ENCODE peak calls at places on chromosomes 16 and 17, in six cellular contexts. B, O, U, F, E and P are unnamed samples.

GRCh38 chr17:47862621-47863440 is 11.9 kb upstream of the SP6 start:
- DNase-seq in E (no peak), B (no peak), F (no peak), U (peak; percentile 91), O (no peak), P (no peak)

GRCh38 chr16:29790949-29791844 is 646 bp downstream of the KIF22 start:
- DNase-seq in U (peak; percentile 38), O (no peak), B (no peak), F (no peak), E (no peak), P (no peak)

GRCh38 chr16:15973460-15973859 is 24.0 kb downstream of the ABCC1 start:
- DNase-seq in E (no peak), B (no peak), U (no peak), O (no peak), F (no peak), P (no peak)

GRCh38 chr17:41284546-41284945 is 9.0 kb downstream of the KRTAP9-7 start:
- DNase-seq in B (no peak), O (no peak), E (no peak), U (no peak), F (no peak), P (no peak)

GRCh38 chr17:43846221-43846712 is 709 bp upstream of the CD300LG start:
- DNase-seq in F (peak; percentile 63), B (peak; percentile 93), E (peak; percentile 36), O (peak; percentile 97), U (peak; percentile 97), P (peak; percentile 87)

GRCh38 chr16:2428051-2428786 is 1.0 kb upstream of the CCNF start:
- DNase-seq in B (peak; percentile 58), E (no peak), F (no peak), O (peak; percentile 71), U (no peak), P (peak; percentile 39)

GRCh38 chr17:50458290-50458689 is 10.4 kb downstream of the CHAD start:
- DNase-seq in U (no peak), B (no peak), E (no peak), O (no peak), F (no peak), P (no peak)

GRCh38 chr16:68072038-68072695 is 13.0 kb upstream of the NFATC3 start:
- DNase-seq in E (no peak), O (peak; percentile 46), F (no peak), B (no peak), U (no peak), P (peak; percentile 68)

GRCh38 chr17:40309938-40310510 is 1.0 kb downstream of the RARA start:
- DNase-seq in F (no peak), E (no peak), B (no peak), U (no peak), O (no peak), P (no peak)

GRCh38 chr17:78976907-78977680 is 2.6 kb downstream of the LGALS3BP start:
- DNase-seq in E (no peak), B (no peak), F (no peak), O (no peak), U (no peak), P (no peak)

GRCh38 chr17:16478693-16479092 is 13.3 kb downstream of the LRRC75A start:
- DNase-seq in U (no peak), E (no peak), F (no peak), B (no peak), O (no peak), P (peak; percentile 31)

GRCh38 chr17:70251704-70252103 is 82.4 kb downstream of the KCNJ2 start:
- DNase-seq in U (no peak), E (no peak), O (no peak), F (no peak), B (no peak), P (no peak)

GRCh38 chr16:71484006-71484893 is 4.9 kb downstream of the ZNF19 start:
- DNase-seq in B (peak; percentile 93), O (peak; percentile 76), U (peak; percentile 84), E (peak; percentile 54), F (peak; percentile 91), P (peak; percentile 89)

GRCh38 chr16:55482056-55482455 is 3.1 kb downstream of the MMP2 start:
- DNase-seq in O (no peak), U (no peak), B (no peak), F (no peak), E (no peak), P (no peak)

GRCh38 chr16:72657791-72658190 is 390.1 kb downstream of the ZFHX3 start:
- DNase-seq in F (no peak), B (no peak), E (no peak), U (no peak), O (no peak), P (no peak)

GRCh38 chr16:25235991-25236390 is 19.2 kb downstream of the AQP8 start:
- DNase-seq in B (peak; percentile 24), F (no peak), E (no peak), O (no peak), U (no peak), P (no peak)

GRCh38 chr17:56913867-56914640 is at the start of gene TRIM25:
- DNase-seq in U (peak; percentile 98), F (peak; percentile 80), E (peak; percentile 83), B (peak; percentile 89), O (peak; percentile 94), P (peak; percentile 87)
- H3K27ac ChIP-seq in U (peak within 1 kb of the TSS; percentile 94), F (peak within 1 kb of the TSS; percentile 76), E (peak within 1 kb of the TSS; percentile 84), B (no peak within 1 kb of the TSS), O (peak within 1 kb of the TSS; percentile 82), P (peak within 1 kb of the TSS; percentile 89)

GRCh38 chr17:71970312-71970711 is 150.5 kb upstream of the SOX9 start:
- DNase-seq in F (peak; percentile 11), E (no peak), B (no peak), O (no peak), U (peak; percentile 15), P (no peak)

GRCh38 chr17:71966055-71966454 is 154.8 kb upstream of the SOX9 start:
- DNase-seq in B (no peak), E (no peak), F (no peak), O (no peak), U (no peak), P (no peak)

GRCh38 chr17:71974051-71974450 is 146.8 kb upstream of the SOX9 start:
- DNase-seq in E (no peak), B (no peak), U (no peak), O (no peak), F (no peak), P (no peak)

GRCh38 chr17:71966459-71967313 is 154.1 kb upstream of the SOX9 start:
- DNase-seq in F (no peak), U (no peak), E (peak; percentile 33), O (no peak), B (no peak), P (no peak)

DNA sequence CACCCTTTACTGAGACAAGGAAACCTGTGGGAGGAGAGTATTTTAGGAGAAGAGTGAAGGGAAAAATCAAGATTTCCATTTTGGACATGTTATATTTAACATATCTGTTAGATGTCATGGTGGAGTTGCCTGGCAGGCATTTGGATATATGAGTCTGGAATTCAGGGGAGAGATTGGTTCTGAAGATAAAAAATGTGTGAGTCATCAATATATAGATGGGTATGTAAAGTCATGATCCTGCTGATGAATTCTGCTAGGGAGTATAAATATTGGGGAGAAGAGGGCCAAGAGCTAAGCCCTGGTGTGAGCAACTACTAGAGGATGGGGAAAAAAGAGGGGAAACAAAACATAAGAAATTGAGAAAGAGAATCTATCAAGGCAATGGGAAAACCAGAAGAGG is 151.3 kb upstream of the SOX9 start:
- DNase-seq in E (no peak), U (no peak), O (no peak), F (no peak), B (no peak), P (no peak)
- H3K27ac ChIP-seq in E (no peak overlapping the region), U (no peak overlapping the region), O (no peak overlapping the region), F (no peak overlapping the region), B (no peak overlapping the region), P (no peak overlapping the region)

DNA sequence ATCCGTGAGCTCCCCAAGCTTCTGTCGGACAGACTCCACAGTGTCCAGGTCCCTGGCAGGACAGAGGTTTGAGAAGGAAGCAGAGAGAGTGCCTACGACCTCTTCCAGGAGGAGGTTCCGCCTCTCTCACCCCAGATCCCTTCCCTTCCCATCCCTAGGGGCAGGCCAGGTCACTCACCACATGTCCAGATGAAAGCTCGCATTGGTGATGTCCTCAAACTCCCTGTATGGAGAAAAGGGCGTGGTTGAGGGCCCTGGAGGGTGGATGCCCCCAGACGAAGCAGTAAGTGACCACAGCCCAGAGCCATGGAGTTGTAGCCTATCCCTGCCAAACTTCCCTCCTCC is 3.5 kb downstream of the UNC13D start:
- DNase-seq in U (no peak), E (no peak), B (no peak), F (no peak), O (no peak), P (no peak)
- H3K27ac ChIP-seq in U (no peak overlapping the region), E (no peak overlapping the region), B (no peak overlapping the region), F (no peak overlapping the region), O (no peak overlapping the region), P (no peak overlapping the region)

DNA sequence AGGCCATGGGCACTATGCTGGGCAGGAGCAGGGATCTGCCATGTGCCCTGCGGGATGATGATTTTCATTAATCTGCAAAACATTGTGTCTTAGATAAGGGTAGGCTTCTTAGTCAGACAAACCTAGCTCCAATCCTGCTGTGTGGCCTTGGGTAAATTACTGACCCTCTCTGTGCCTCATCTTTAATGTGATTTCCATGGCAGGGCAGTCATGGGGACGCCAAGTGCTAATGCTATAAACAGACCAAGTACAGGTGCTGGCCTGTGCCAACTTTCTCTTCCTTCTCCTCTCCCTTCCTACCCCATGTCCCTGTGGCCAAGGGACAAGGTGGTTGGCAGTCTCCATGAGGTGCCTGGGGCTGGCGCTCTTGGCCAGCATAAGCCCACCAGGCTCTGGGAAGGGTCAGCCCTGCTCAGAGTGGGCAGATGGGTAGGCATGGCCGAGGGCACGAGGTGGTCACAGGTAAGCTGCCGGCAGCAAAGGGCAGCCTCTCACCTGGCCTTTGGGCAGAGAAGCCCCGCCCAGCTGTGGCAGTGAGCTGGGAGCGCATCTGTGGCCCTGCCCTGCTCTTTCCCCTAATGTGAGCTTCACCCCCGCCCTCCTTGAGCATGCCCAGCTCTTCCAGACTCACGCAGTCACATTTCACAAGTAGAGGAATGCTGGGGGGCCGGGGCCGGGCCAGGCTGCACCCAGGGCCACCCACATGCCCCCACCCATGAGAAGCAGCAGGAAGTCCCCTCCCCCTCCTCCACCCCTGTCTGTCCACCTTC is 40.5 kb upstream of the SLC38A10 start:
- DNase-seq in F (no peak), O (no peak), E (no peak), U (no peak), B (no peak), P (no peak)
- H3K27ac ChIP-seq in F (no peak overlapping the region), O (peak overlapping the region; percentile 42), E (no peak overlapping the region), U (no peak overlapping the region), B (no peak overlapping the region), P (no peak overlapping the region)

GRCh38 chr16:1154887-1155331 is 2.0 kb downstream of the CACNA1H start:
- DNase-seq in U (peak; percentile 54), E (no peak), F (no peak), O (no peak), B (no peak), P (no peak)
- H3K27ac ChIP-seq in U (peak overlapping the region; percentile 87), E (peak overlapping the region; percentile 22), F (no peak overlapping the region), O (no peak overlapping the region), B (no peak overlapping the region), P (peak overlapping the region; percentile 70)